ENCODE peak calls at places on chromosomes 5 and 9, in five cellular contexts. One of them, this sample, is unnamed. For H3K36me3 and H3K4me1, the result is how much of the 10 kb centered on the place peaks cover.

GRCh38 chr9:136170291-136170901 is 34.5 kb downstream of the LHX3 start:
- DNase-seq in esophagus squamous epithelium: no peak
- DNase-seq in stomach: peak
- DNase-seq in suprapubic skin: no peak
- DNase-seq in esophagus muscularis mucosa: no peak
- DNase-seq in this sample: no peak

GRCh38 chr9:135811796-135812195 is 95.5 kb downstream of the CAMSAP1 start:
- DNase-seq in suprapubic skin: no peak
- DNase-seq in esophagus muscularis mucosa: no peak
- DNase-seq in stomach: no peak
- DNase-seq in esophagus squamous epithelium: no peak
- DNase-seq in this sample: peak

GRCh38 chr5:58412932-58413331 is 47.0 kb downstream of the PLK2 start:
- DNase-seq in suprapubic skin: no peak
- DNase-seq in stomach: no peak
- DNase-seq in esophagus muscularis mucosa: no peak
- DNase-seq in esophagus squamous epithelium: no peak
- DNase-seq in this sample: no peak

GRCh38 chr5:154157483-154158378 is 32.8 kb upstream of the GALNT10 start:
- DNase-seq in suprapubic skin: no peak
- DNase-seq in stomach: no peak
- DNase-seq in esophagus squamous epithelium: no peak
- DNase-seq in esophagus muscularis mucosa: no peak
- DNase-seq in this sample: no peak

GRCh38 chr9:126836216-126836615 is 24.2 kb upstream of the ZBTB34 start:
- DNase-seq in esophagus muscularis mucosa: no peak
- DNase-seq in suprapubic skin: no peak
- DNase-seq in stomach: no peak
- DNase-seq in esophagus squamous epithelium: no peak
- DNase-seq in this sample: no peak

GRCh38 chr5:95895771-95896170 is 65.9 kb downstream of the ELL2 start:
- DNase-seq in esophagus squamous epithelium: no peak
- DNase-seq in suprapubic skin: no peak
- DNase-seq in stomach: no peak
- DNase-seq in esophagus muscularis mucosa: no peak
- DNase-seq in this sample: no peak

GRCh38 chr9:14958989-14959388 is 48.8 kb upstream of the FREM1 start:
- DNase-seq in suprapubic skin: no peak
- DNase-seq in esophagus squamous epithelium: no peak
- DNase-seq in esophagus muscularis mucosa: no peak
- DNase-seq in stomach: no peak
- DNase-seq in this sample: no peak

GRCh38 chr5:89535421-89535820 is 652.4 kb upstream of the MEF2C start:
- DNase-seq in suprapubic skin: no peak
- DNase-seq in stomach: no peak
- DNase-seq in esophagus muscularis mucosa: no peak
- DNase-seq in esophagus squamous epithelium: no peak
- DNase-seq in this sample: no peak

GRCh38 chr5:161064800-161065199 is 212.8 kb upstream of the ATP10B start:
- DNase-seq in esophagus muscularis mucosa: no peak
- DNase-seq in stomach: no peak
- DNase-seq in esophagus squamous epithelium: no peak
- DNase-seq in suprapubic skin: no peak
- DNase-seq in this sample: no peak

GRCh38 chr5:158758666-158759065 is 341.1 kb downstream of the EBF1 start:
- DNase-seq in esophagus squamous epithelium: no peak
- DNase-seq in stomach: no peak
- DNase-seq in esophagus muscularis mucosa: no peak
- DNase-seq in suprapubic skin: no peak
- DNase-seq in this sample: no peak

GRCh38 chr5:173567548-173567947 is 48.9 kb downstream of the BOD1 start:
- DNase-seq in stomach: no peak
- DNase-seq in esophagus muscularis mucosa: no peak
- DNase-seq in suprapubic skin: no peak
- DNase-seq in esophagus squamous epithelium: no peak
- DNase-seq in this sample: peak

GRCh38 chr5:84381501-84382362 is 2.9 kb downstream of the EDIL3 start:
- DNase-seq in esophagus squamous epithelium: no peak
- DNase-seq in suprapubic skin: no peak
- DNase-seq in stomach: no peak
- DNase-seq in esophagus muscularis mucosa: no peak
- DNase-seq in this sample: no peak

GRCh38 chr5:88769165-88769564 is 113.8 kb downstream of the MEF2C start:
- DNase-seq in stomach: no peak
- DNase-seq in esophagus squamous epithelium: no peak
- DNase-seq in suprapubic skin: no peak
- DNase-seq in esophagus muscularis mucosa: no peak
- DNase-seq in this sample: no peak

GRCh38 chr9:98280574-98280973 is 25.1 kb upstream of the TBC1D2 start:
- DNase-seq in suprapubic skin: no peak
- DNase-seq in esophagus muscularis mucosa: no peak
- DNase-seq in esophagus squamous epithelium: no peak
- DNase-seq in stomach: no peak
- DNase-seq in this sample: no peak

GRCh38 chr5:36880761-36881160 is 4.2 kb downstream of the NIPBL start:
- DNase-seq in suprapubic skin: no peak
- DNase-seq in esophagus squamous epithelium: no peak
- DNase-seq in esophagus muscularis mucosa: no peak
- DNase-seq in stomach: no peak
- DNase-seq in this sample: no peak

GRCh38 chr5:34499001-34499734 is 157.0 kb upstream of the RAI14 start:
- DNase-seq in stomach: no peak
- DNase-seq in esophagus squamous epithelium: no peak
- DNase-seq in suprapubic skin: no peak
- DNase-seq in esophagus muscularis mucosa: no peak
- DNase-seq in this sample: no peak

GRCh38 chr9:35820076-35820475 is 5.2 kb upstream of the HINT2 start:
- DNase-seq in esophagus muscularis mucosa: no peak
- DNase-seq in suprapubic skin: no peak
- DNase-seq in stomach: no peak
- DNase-seq in esophagus squamous epithelium: no peak
- DNase-seq in this sample: no peak

GRCh38 chr9:131233989-131234388 is 42.3 kb downstream of the FAM78A start:
- DNase-seq in esophagus muscularis mucosa: no peak
- DNase-seq in stomach: no peak
- DNase-seq in suprapubic skin: no peak
- DNase-seq in esophagus squamous epithelium: no peak
- DNase-seq in this sample: no peak

GRCh38 chr9:98491778-98492177 is 217.0 kb downstream of the GABBR2 start:
- DNase-seq in esophagus squamous epithelium: no peak
- DNase-seq in stomach: no peak
- DNase-seq in suprapubic skin: no peak
- DNase-seq in esophagus muscularis mucosa: no peak
- DNase-seq in this sample: no peak

GRCh38 chr5:22549876-22550671 is 303.1 kb downstream of the CDH12 start:
- DNase-seq in suprapubic skin: no peak
- DNase-seq in esophagus muscularis mucosa: no peak
- DNase-seq in stomach: no peak
- DNase-seq in esophagus squamous epithelium: no peak
- DNase-seq in this sample: no peak

DNA sequence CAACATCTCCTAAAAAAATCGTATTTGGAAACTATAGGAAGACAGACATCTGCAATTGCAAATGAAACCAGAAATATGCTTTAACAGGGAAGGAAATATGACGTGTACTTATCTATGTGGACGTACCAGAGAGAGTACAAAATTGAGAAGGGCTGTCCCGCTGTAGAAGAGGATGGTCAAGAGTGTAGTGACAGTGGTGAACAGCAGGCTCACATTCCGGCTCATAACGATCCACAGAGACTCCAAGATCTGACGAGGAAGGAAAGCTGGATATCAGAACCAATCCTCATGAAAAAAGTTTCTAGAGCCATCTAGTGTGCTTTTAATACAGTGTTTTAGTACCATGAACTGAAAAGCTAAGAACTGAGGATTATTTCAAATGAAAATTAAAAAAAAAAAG is 37.1 kb upstream of the CTNNAL1 start:
- DNase-seq in suprapubic skin: no peak
- DNase-seq in esophagus squamous epithelium: no peak
- DNase-seq in esophagus muscularis mucosa: peak
- DNase-seq in stomach: no peak
- DNase-seq in this sample: no peak
- H3K36me3 ChIP-seq in suprapubic skin: half or more
- H3K36me3 ChIP-seq in esophagus squamous epithelium: under half
- H3K36me3 ChIP-seq in esophagus muscularis mucosa: half or more
- H3K36me3 ChIP-seq in stomach: half or more
- H3K36me3 ChIP-seq in this sample: under half

GRCh38 chr9:105694848-105695581 is 674 bp downstream of the TMEM38B start:
- DNase-seq in esophagus muscularis mucosa: no peak
- DNase-seq in suprapubic skin: peak
- DNase-seq in stomach: peak
- DNase-seq in esophagus squamous epithelium: peak
- DNase-seq in this sample: peak
- TF ChIP-seq POLR2A in esophagus muscularis mucosa: no peak
- TF ChIP-seq POLR2A in suprapubic skin: peak
- TF ChIP-seq POLR2A in stomach: no peak
- TF ChIP-seq POLR2A in esophagus squamous epithelium: no peak
- TF ChIP-seq POLR2A in this sample: no peak

GRCh38 chr5:98638701-98639100 is 134.8 kb upstream of the RGMB start:
- DNase-seq in esophagus squamous epithelium: no peak
- DNase-seq in suprapubic skin: no peak
- DNase-seq in stomach: no peak
- DNase-seq in esophagus muscularis mucosa: no peak
- DNase-seq in this sample: no peak

GRCh38 chr5:98639258-98639657 is 134.2 kb upstream of the RGMB start:
- DNase-seq in suprapubic skin: no peak
- DNase-seq in esophagus muscularis mucosa: no peak
- DNase-seq in stomach: no peak
- DNase-seq in esophagus squamous epithelium: no peak
- DNase-seq in this sample: no peak

GRCh38 chr5:98635631-98636030 is 137.8 kb upstream of the RGMB start:
- DNase-seq in esophagus squamous epithelium: no peak
- DNase-seq in stomach: no peak
- DNase-seq in suprapubic skin: no peak
- DNase-seq in esophagus muscularis mucosa: no peak
- DNase-seq in this sample: no peak

GRCh38 chr5:98638111-98638510 is 135.4 kb upstream of the RGMB start:
- DNase-seq in suprapubic skin: no peak
- DNase-seq in esophagus squamous epithelium: no peak
- DNase-seq in esophagus muscularis mucosa: no peak
- DNase-seq in stomach: no peak
- DNase-seq in this sample: no peak

GRCh38 chr5:98637607-98638006 is 135.9 kb upstream of the RGMB start:
- DNase-seq in stomach: no peak
- DNase-seq in suprapubic skin: no peak
- DNase-seq in esophagus squamous epithelium: no peak
- DNase-seq in esophagus muscularis mucosa: no peak
- DNase-seq in this sample: no peak
- H3K4me1 ChIP-seq in stomach: under half
- H3K4me1 ChIP-seq in suprapubic skin: under half
- H3K4me1 ChIP-seq in esophagus squamous epithelium: under half
- H3K4me1 ChIP-seq in esophagus muscularis mucosa: under half
- H3K4me1 ChIP-seq in this sample: under half

GRCh38 chr9:87140605-87141109 is 193.4 kb upstream of the GAS1 start:
- DNase-seq in esophagus squamous epithelium: no peak
- DNase-seq in esophagus muscularis mucosa: peak
- DNase-seq in suprapubic skin: no peak
- DNase-seq in stomach: no peak
- DNase-seq in this sample: no peak

GRCh38 chr9:87137718-87138117 is 190.4 kb upstream of the GAS1 start:
- DNase-seq in esophagus muscularis mucosa: peak
- DNase-seq in esophagus squamous epithelium: no peak
- DNase-seq in suprapubic skin: no peak
- DNase-seq in stomach: no peak
- DNase-seq in this sample: no peak

GRCh38 chr9:87140142-87140541 is 192.8 kb upstream of the GAS1 start:
- DNase-seq in esophagus squamous epithelium: no peak
- DNase-seq in suprapubic skin: no peak
- DNase-seq in esophagus muscularis mucosa: no peak
- DNase-seq in stomach: no peak
- DNase-seq in this sample: no peak

GRCh38 chr9:87138128-87139040 is 191.1 kb upstream of the GAS1 start:
- DNase-seq in esophagus squamous epithelium: no peak
- DNase-seq in suprapubic skin: no peak
- DNase-seq in esophagus muscularis mucosa: peak
- DNase-seq in stomach: no peak
- DNase-seq in this sample: no peak

DNA sequence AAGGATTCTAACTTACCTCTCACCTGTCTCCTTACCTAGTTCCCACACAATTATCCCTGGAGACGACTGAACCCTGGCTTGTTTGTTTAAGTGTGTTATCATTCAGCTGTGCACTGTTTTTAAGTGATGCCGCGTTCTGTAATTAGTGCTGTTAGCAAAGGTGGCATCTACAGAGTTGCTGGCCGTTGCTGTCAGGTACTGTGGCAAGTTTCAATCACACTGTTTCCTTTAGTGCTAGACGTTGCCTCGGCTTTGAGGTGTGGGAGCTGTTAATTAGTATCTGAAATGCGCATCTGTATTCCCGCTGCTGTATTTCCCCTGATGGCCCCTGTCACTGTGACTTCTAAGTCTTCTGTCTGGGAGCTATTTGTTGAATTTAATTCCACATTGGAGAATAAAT is 193.8 kb upstream of the GAS1 start:
- DNase-seq in esophagus muscularis mucosa: peak
- DNase-seq in esophagus squamous epithelium: no peak
- DNase-seq in suprapubic skin: no peak
- DNase-seq in stomach: no peak
- DNase-seq in this sample: no peak
- H3K36me3 ChIP-seq in esophagus muscularis mucosa: under half
- H3K36me3 ChIP-seq in esophagus squamous epithelium: under half
- H3K36me3 ChIP-seq in suprapubic skin: under half
- H3K36me3 ChIP-seq in stomach: under half
- H3K36me3 ChIP-seq in this sample: under half

DNA sequence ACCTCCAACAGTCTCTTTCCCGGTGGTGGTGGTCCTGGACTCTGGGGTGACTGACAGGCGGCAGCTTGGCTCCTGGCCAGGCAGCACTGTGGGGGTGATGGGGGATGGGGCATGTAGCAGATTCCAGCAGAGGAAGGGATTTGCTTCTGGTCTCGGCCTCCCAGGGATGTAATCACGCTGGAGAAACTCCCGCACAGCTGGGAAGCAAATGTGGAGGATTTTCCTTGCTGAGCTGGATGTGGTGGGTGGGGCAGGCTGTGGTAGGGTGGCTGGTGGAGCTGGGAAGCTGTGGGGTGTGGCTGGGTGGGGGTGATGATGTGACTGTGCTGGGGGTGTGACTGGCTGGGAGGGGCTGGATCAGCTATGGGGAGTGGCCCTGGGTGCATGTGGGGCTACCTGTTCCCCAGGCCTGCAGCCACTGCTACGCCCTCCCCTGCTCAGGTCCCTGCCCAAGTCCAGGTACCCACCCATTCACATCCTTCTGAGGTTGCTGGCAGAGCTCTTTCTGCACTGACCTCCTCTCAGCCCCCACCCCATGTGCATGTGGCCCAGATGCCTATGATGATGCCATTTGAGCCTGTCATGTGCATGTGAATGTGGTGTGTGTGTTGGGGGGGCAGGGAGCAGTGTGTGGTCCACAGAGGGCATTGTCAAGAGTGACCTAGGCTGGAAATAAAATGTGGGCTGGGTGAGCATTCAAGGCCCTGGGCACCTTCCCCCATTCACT is 3.9 kb downstream of the NDST1 start:
- DNase-seq in esophagus muscularis mucosa: no peak
- DNase-seq in esophagus squamous epithelium: no peak
- DNase-seq in suprapubic skin: peak
- DNase-seq in stomach: peak
- DNase-seq in this sample: no peak
- TF ChIP-seq POLR2A in esophagus muscularis mucosa: no peak
- TF ChIP-seq POLR2A in esophagus squamous epithelium: no peak
- TF ChIP-seq POLR2A in suprapubic skin: no peak
- TF ChIP-seq POLR2A in stomach: no peak
- TF ChIP-seq POLR2A in this sample: no peak